ENCODE peak calls at places on chromosomes 11 and 22, in seven cellular contexts. G, L, P, S, M, W and U are unnamed samples.

GRCh38 chr22:20885557-20886323 is 26.9 kb downstream of the SNAP29 start:
- DNase-seq in G (peak), L (peak), P (peak), S (peak), M (peak), W (peak), U (no peak)

GRCh38 chr11:107973641-107974040 is 35.1 kb upstream of the CUL5 start:
- DNase-seq in G (no peak), L (no peak), P (no peak), S (no peak), M (no peak), W (no peak), U (no peak)

GRCh38 chr11:22991196-22991595 is 130.9 kb upstream of the CCDC179 start:
- DNase-seq in G (no peak), L (no peak), P (no peak), S (no peak), M (no peak), W (no peak), U (no peak)

GRCh38 chr11:58562375-58562800 is 13.3 kb downstream of the LPXN start:
- DNase-seq in G (no peak), L (no peak), P (no peak), S (no peak), M (no peak), W (peak), U (no peak)

GRCh38 chr22:49437356-49437755 is 390.3 kb downstream of the BRD1 start:
- DNase-seq in G (no peak), L (no peak), P (no peak), S (no peak), M (no peak), W (no peak), U (no peak)

GRCh38 chr11:43419460-43419859 is 60.7 kb downstream of the TTC17 start:
- DNase-seq in G (peak), L (no peak), P (peak), S (no peak), M (peak), W (peak), U (peak)

GRCh38 chr22:46069518-46070214 is 80.7 kb upstream of the PPARA start:
- DNase-seq in G (no peak), L (no peak), P (peak), S (peak), M (peak), W (peak), U (peak)

GRCh38 chr11:15580775-15581095 is 466.0 kb downstream of the INSC start:
- DNase-seq in G (no peak), L (no peak), P (no peak), S (no peak), M (no peak), W (no peak), U (no peak)

GRCh38 chr11:43243901-43244300 is 67.9 kb upstream of the API5 start:
- DNase-seq in G (no peak), L (no peak), P (no peak), S (no peak), M (no peak), W (no peak), U (peak)

GRCh38 chr11:129453293-129453721 is 77.7 kb downstream of the BARX2 start:
- DNase-seq in G (no peak), L (no peak), P (no peak), S (no peak), M (no peak), W (no peak), U (peak)

GRCh38 chr11:104876838-104877500 is 21.3 kb downstream of the CASP12 start:
- DNase-seq in G (peak), L (no peak), P (no peak), S (no peak), M (no peak), W (peak), U (no peak)

GRCh38 chr22:50620861-50621490 is 7.0 kb downstream of the ARSA start:
- DNase-seq in G (peak), L (peak), P (peak), S (no peak), M (peak), W (no peak), U (no peak)

GRCh38 chr11:1509626-1510255 is 23.2 kb upstream of the MOB2 start:
- DNase-seq in G (no peak), L (no peak), P (no peak), S (no peak), M (no peak), W (no peak), U (no peak)

GRCh38 chr22:21961886-21962654 is 9.4 kb upstream of the PPM1F start:
- DNase-seq in G (no peak), L (no peak), P (peak), S (no peak), M (no peak), W (no peak), U (no peak)

GRCh38 chr11:32615422-32615821 is 31.8 kb downstream of the EIF3M start:
- DNase-seq in G (no peak), L (no peak), P (no peak), S (no peak), M (no peak), W (peak), U (no peak)

GRCh38 chr11:66629356-66629755 is 9.1 kb upstream of the RBM4 start:
- DNase-seq in G (no peak), L (no peak), P (no peak), S (no peak), M (no peak), W (no peak), U (no peak)

GRCh38 chr22:39469681-39470461 is 13.1 kb downstream of the MGAT3 start:
- DNase-seq in G (no peak), L (no peak), P (no peak), S (peak), M (no peak), W (no peak), U (no peak)

GRCh38 chr22:36329217-36330078 is 58.3 kb downstream of the MYH9 start:
- DNase-seq in G (no peak), L (peak), P (peak), S (no peak), M (peak), W (peak), U (peak)

GRCh38 chr11:12792590-12792989 is 118.4 kb downstream of the TEAD1 start:
- DNase-seq in G (no peak), L (no peak), P (peak), S (no peak), M (no peak), W (no peak), U (no peak)

GRCh38 chr11:22197139-22197893 is 4.4 kb downstream of the ANO5 start:
- DNase-seq in G (no peak), L (no peak), P (no peak), S (no peak), M (no peak), W (no peak), U (no peak)

GRCh38 chr22:50081426-50082196 is 3.6 kb downstream of the MLC1 start:
- DNase-seq in G (no peak), L (no peak), P (no peak), S (no peak), M (no peak), W (no peak), U (no peak)

GRCh38 chr11:67438121-67438902 is 830 bp upstream of the PTPRCAP start:
- DNase-seq in G (peak), L (no peak), P (no peak), S (no peak), M (peak), W (no peak), U (no peak)